ENCODE peak calls at places on chromosomes 1 and 21, in six cellular contexts. Z, L, H, M, V and W are unnamed samples.

GRCh38 chr1:117555806-117556205 is 50.0 kb upstream of the TENT5C start:
- DNase-seq in V (no peak), L (no peak), Z (no peak), H (no peak), M (no peak), W (no peak)

GRCh38 chr1:40185951-40186864 is 25.0 kb downstream of the RLF start:
- DNase-seq in M (no peak), H (no peak), L (no peak), V (no peak), Z (no peak), W (no peak)

GRCh38 chr1:113812661-113813135 is 422 bp upstream of the RSBN1 start:
- DNase-seq in H (no peak), L (no peak), Z (peak; percentile 31), M (no peak), V (no peak), W (peak; percentile 78)

GRCh38 chr1:183932412-183932811 is 105.1 kb downstream of the COLGALT2 start:
- DNase-seq in M (no peak), H (no peak), Z (no peak), L (no peak), V (no peak), W (no peak)

GRCh38 chr21:38140192-38140905 is 116.4 kb upstream of the KCNJ15 start:
- DNase-seq in L (no peak), Z (peak; percentile 22), V (no peak), M (no peak), H (peak; percentile 17), W (no peak)

GRCh38 chr1:106978477-106979322 is 77.8 kb upstream of the PRMT6 start:
- DNase-seq in L (no peak), H (no peak), Z (no peak), M (no peak), V (no peak), W (no peak)

GRCh38 chr1:155077758-155078495 is 710 bp upstream of the EFNA3 start:
- DNase-seq in L (no peak), V (no peak), Z (peak; percentile 39), M (no peak), H (no peak), W (no peak)

GRCh38 chr1:40303790-40304189 is 13.3 kb downstream of the COL9A2 start:
- DNase-seq in M (no peak), L (no peak), V (no peak), H (no peak), Z (no peak), W (no peak)

GRCh38 chr1:12549106-12549459 is 68.9 kb downstream of the DHRS3 start:
- DNase-seq in H (no peak), L (no peak), V (no peak), Z (no peak), M (no peak), W (no peak)

GRCh38 chr1:51472349-51472748 is 46.7 kb downstream of the EPS15 start:
- DNase-seq in L (no peak), M (no peak), H (no peak), V (no peak), Z (no peak), W (no peak)

GRCh38 chr1:56533197-56533596 is 46.2 kb downstream of the PLPP3 start:
- DNase-seq in Z (no peak), M (no peak), H (no peak), L (no peak), V (no peak), W (no peak)

GRCh38 chr1:32801096-32801713 is 16.0 kb downstream of the YARS1 start:
- DNase-seq in H (no peak), M (no peak), V (no peak), Z (no peak), L (peak; percentile 19), W (no peak)

GRCh38 chr1:48493970-48494769 is 22.2 kb upstream of the SPATA6 start:
- DNase-seq in H (no peak), M (no peak), V (no peak), L (no peak), Z (peak; percentile 43), W (peak; percentile 86)

GRCh38 chr1:167499106-167499505 is 19.2 kb downstream of the CD247 start:
- DNase-seq in H (no peak), M (no peak), L (no peak), V (no peak), Z (no peak), W (no peak)

GRCh38 chr1:63949965-63950364 is 176.1 kb downstream of the ROR1 start:
- DNase-seq in V (no peak), H (no peak), M (no peak), L (no peak), Z (no peak), W (no peak)

GRCh38 chr1:4494558-4494957 is 159.9 kb upstream of the AJAP1 start:
- DNase-seq in M (no peak), L (no peak), H (peak; percentile 19), Z (peak; percentile 14), V (no peak), W (no peak)

GRCh38 chr1:110229348-110230001 is 19.4 kb downstream of the KCNC4 start:
- DNase-seq in Z (no peak), L (no peak), M (no peak), V (no peak), H (peak; percentile 32), W (no peak)

GRCh38 chr1:172630868-172631267 is 28.0 kb upstream of the FASLG start:
- DNase-seq in L (no peak), V (no peak), M (no peak), Z (no peak), H (no peak), W (no peak)

GRCh38 chr1:240946926-240947325 is 335.0 kb upstream of the GREM2 start:
- DNase-seq in Z (no peak), M (no peak), V (no peak), H (peak; percentile 41), L (no peak), W (no peak)